ENCODE peak calls at places on chromosomes 7 and 10, in seven cellular contexts. W is neuronal stem cell, E is IMR-90, M is H9, P is mesenchymal stem cell, Z is H1, X is trophoblast cell. L is an unnamed sample.

GRCh38 chr10:32182476-32182875 is 126.3 kb upstream of the KIF5B start:
- DNase-seq in W (no peak), E (no peak), M (no peak), P (no peak), Z (no peak), X (no peak), L (no peak)

GRCh38 chr7:129168219-129168991 is 20.0 kb upstream of the SMO start:
- DNase-seq in W (no peak), E (no peak), M (peak), P (peak), Z (peak), X (no peak), L (peak)

GRCh38 chr7:29995652-29996051 is 6.1 kb upstream of the SCRN1 start:
- DNase-seq in W (no peak), E (peak), M (no peak), P (no peak), Z (no peak), X (no peak), L (no peak)

GRCh38 chr7:33868151-33868550 is 37.2 kb upstream of the BMPER start:
- DNase-seq in W (no peak), E (peak), M (no peak), P (peak), Z (no peak), X (peak), L (peak)

GRCh38 chr7:93890041-93890463 is 501 bp downstream of the TFPI2 start:
- DNase-seq in W (peak), E (peak), M (peak), P (peak), Z (peak), X (peak), L (peak)

GRCh38 chr7:96314402-96315108 is 7.3 kb downstream of the SLC25A13 start:
- DNase-seq in W (no peak), E (peak), M (no peak), P (no peak), Z (no peak), X (peak), L (peak)

GRCh38 chr10:132461103-132461682 is 64.2 kb downstream of the PWWP2B start:
- DNase-seq in W (no peak), E (no peak), M (no peak), P (no peak), Z (no peak), X (no peak), L (no peak)

GRCh38 chr10:110226926-110227641 is 19.7 kb downstream of the MXI1 start:
- DNase-seq in W (no peak), E (peak), M (peak), P (peak), Z (peak), X (no peak), L (peak)

GRCh38 chr10:53209941-53210611 is 437.5 kb upstream of the MBL2 start:
- DNase-seq in W (no peak), E (peak), M (peak), P (peak), Z (no peak), X (no peak), L (peak)

GRCh38 chr10:100656479-100656878 is 88.9 kb upstream of the PAX2 start:
- DNase-seq in W (no peak), E (no peak), M (peak), P (no peak), Z (peak), X (peak), L (no peak)

GRCh38 chr7:37074370-37074769 is 350.1 kb upstream of the AOAH start:
- DNase-seq in W (no peak), E (no peak), M (no peak), P (no peak), Z (no peak), X (no peak), L (no peak)

GRCh38 chr10:49600046-49600445 is 10.1 kb upstream of the SLC18A3 start:
- DNase-seq in W (no peak), E (no peak), M (no peak), P (no peak), Z (no peak), X (no peak), L (no peak)

GRCh38 chr7:100402241-100402640 is 26.3 kb downstream of the ZCWPW1 start:
- DNase-seq in W (no peak), E (no peak), M (no peak), P (no peak), Z (no peak), X (no peak), L (no peak)

GRCh38 chr10:98878418-98878817 is 357.2 kb downstream of the HPSE2 start:
- DNase-seq in W (no peak), E (peak), M (no peak), P (peak), Z (no peak), X (no peak), L (no peak)

GRCh38 chr10:85862771-85863170 is 503.8 kb downstream of the GRID1 start:
- DNase-seq in W (no peak), E (no peak), M (no peak), P (no peak), Z (no peak), X (no peak), L (peak)

GRCh38 chr7:2360791-2361190 is 6.2 kb downstream of the EIF3B start:
- DNase-seq in W (no peak), E (peak), M (no peak), P (no peak), Z (no peak), X (no peak), L (no peak)

GRCh38 chr7:15643000-15643705 is 43.3 kb downstream of the MEOX2 start:
- DNase-seq in W (no peak), E (no peak), M (no peak), P (no peak), Z (no peak), X (no peak), L (peak)

GRCh38 chr7:42208586-42208985 is 28.4 kb downstream of the GLI3 start:
- DNase-seq in W (no peak), E (no peak), M (no peak), P (no peak), Z (no peak), X (no peak), L (no peak)

GRCh38 chr7:128893251-128894100 is 17.0 kb downstream of the KCP start:
- DNase-seq in W (no peak), E (no peak), M (no peak), P (no peak), Z (no peak), X (peak), L (no peak)

GRCh38 chr7:82044497-82045080 is 274.7 kb upstream of the HGF start:
- DNase-seq in W (peak), E (peak), M (no peak), P (peak), Z (no peak), X (peak), L (peak)

GRCh38 chr7:132495931-132496330 is 80.3 kb downstream of the PLXNA4 start:
- DNase-seq in W (no peak), E (no peak), M (no peak), P (no peak), Z (no peak), X (no peak), L (no peak)

GRCh38 chr10:13003004-13003403 is 1.5 kb upstream of the CCDC3 start:
- DNase-seq in W (no peak), E (peak), M (no peak), P (no peak), Z (no peak), X (no peak), L (no peak)
- H3K23ac ChIP-seq in W (no peak), E (no peak), M (no peak), P (no peak), Z (no peak), X (no peak), L (no peak)

GRCh38 chr10:93570383-93570782 is 3.9 kb downstream of the FFAR4 start:
- DNase-seq in W (no peak), E (no peak), M (no peak), P (no peak), Z (no peak), X (no peak), L (peak)

GRCh38 chr10:93576888-93577287 is 10.4 kb downstream of the FFAR4 start:
- DNase-seq in W (no peak), E (no peak), M (no peak), P (no peak), Z (no peak), X (no peak), L (no peak)

GRCh38 chr10:93573051-93573909 is 6.8 kb downstream of the FFAR4 start:
- DNase-seq in W (no peak), E (no peak), M (no peak), P (no peak), Z (no peak), X (no peak), L (no peak)

GRCh38 chr10:93568105-93568390 is 1.6 kb downstream of the FFAR4 start:
- DNase-seq in W (no peak), E (no peak), M (no peak), P (no peak), Z (peak), X (no peak), L (no peak)

DNA sequence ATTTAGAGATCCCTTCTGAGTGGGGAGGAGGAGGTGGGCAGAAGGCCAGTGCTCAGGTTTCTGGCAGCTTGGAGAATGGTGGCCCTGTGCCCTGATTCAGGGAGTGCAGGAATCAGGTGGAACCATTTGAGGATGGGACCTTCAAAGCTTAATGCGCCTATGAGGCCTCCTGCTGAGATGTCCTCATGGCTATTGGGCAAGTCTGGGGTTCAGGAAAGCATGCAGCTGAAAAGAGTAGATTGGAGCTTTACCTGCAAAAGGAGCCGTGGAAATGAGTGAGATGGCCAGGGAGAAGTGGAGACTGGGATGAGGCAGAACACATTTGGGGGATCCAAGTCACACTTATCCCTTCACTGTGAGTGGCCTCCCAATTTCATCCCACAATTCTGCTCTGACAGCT is 6.1 kb downstream of the FFAR4 start:
- DNase-seq in W (no peak), E (no peak), M (no peak), P (no peak), Z (no peak), X (no peak), L (no peak)
- H3K18ac ChIP-seq in W (no peak), E (no peak), M (no peak), P (no peak), Z (no peak), X (no peak), L (no peak)

GRCh38 chr7:51426163-51426562 is 109.6 kb upstream of the COBL start:
- DNase-seq in W (no peak), E (no peak), M (no peak), P (no peak), Z (no peak), X (no peak), L (no peak)

GRCh38 chr7:51430480-51431086 is 114.0 kb upstream of the COBL start:
- DNase-seq in W (peak), E (peak), M (no peak), P (peak), Z (peak), X (peak), L (peak)

DNA sequence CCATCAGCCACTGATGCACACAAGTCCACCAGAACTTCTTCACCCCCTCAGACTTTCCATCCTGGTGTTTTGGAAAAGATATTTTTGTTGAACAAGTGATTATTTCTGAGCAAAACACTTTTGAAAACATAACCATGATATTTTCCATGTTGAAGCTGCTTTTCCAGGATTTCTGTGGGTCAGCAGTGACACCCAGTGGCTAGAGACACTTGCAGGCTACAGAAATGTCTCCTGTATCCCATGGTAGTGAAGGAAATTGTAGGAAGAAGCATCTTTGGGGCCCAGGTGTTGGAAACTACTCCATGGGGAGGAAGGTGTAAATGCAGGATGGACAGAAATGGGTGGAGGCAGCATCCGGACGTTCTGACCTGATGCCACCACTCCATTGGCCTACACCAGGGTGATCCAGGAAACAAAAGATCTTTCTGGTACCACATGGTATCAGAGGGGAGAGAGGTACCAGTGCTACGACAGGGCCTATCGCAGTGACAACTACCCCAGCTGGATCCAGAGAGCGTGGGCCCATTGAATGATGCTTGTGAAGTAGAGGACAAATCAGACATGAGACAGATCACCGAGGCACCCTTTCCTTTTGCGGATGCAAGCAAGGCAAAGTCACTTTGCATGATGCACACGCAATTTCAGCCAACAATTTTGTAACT is 111.7 kb upstream of the COBL start:
- DNase-seq in W (no peak), E (no peak), M (no peak), P (no peak), Z (peak), X (no peak), L (peak)
- H3K23ac ChIP-seq in W (no peak), E (no peak), M (no peak), P (no peak), Z (no peak), X (no peak), L (no peak)

GRCh38 chr10:108078263-108078662 is 913.8 kb upstream of the SORCS1 start:
- DNase-seq in W (no peak), E (no peak), M (no peak), P (no peak), Z (no peak), X (no peak), L (no peak)
- H3K18ac ChIP-seq in W (no peak), E (no peak), M (no peak), P (no peak), Z (no peak), X (no peak), L (no peak)

GRCh38 chr10:126504761-126505112 is 116.5 kb upstream of the ADAM12 start:
- DNase-seq in W (no peak), E (no peak), M (no peak), P (no peak), Z (no peak), X (no peak), L (no peak)

GRCh38 chr10:126500866-126501265 is 112.6 kb upstream of the ADAM12 start:
- DNase-seq in W (no peak), E (peak), M (no peak), P (peak), Z (no peak), X (peak), L (no peak)

GRCh38 chr10:126501828-126502227 is 113.6 kb upstream of the ADAM12 start:
- DNase-seq in W (no peak), E (no peak), M (no peak), P (no peak), Z (no peak), X (no peak), L (no peak)

GRCh38 chr10:126502481-126502880 is 114.2 kb upstream of the ADAM12 start:
- DNase-seq in W (no peak), E (no peak), M (no peak), P (no peak), Z (no peak), X (no peak), L (no peak)

DNA sequence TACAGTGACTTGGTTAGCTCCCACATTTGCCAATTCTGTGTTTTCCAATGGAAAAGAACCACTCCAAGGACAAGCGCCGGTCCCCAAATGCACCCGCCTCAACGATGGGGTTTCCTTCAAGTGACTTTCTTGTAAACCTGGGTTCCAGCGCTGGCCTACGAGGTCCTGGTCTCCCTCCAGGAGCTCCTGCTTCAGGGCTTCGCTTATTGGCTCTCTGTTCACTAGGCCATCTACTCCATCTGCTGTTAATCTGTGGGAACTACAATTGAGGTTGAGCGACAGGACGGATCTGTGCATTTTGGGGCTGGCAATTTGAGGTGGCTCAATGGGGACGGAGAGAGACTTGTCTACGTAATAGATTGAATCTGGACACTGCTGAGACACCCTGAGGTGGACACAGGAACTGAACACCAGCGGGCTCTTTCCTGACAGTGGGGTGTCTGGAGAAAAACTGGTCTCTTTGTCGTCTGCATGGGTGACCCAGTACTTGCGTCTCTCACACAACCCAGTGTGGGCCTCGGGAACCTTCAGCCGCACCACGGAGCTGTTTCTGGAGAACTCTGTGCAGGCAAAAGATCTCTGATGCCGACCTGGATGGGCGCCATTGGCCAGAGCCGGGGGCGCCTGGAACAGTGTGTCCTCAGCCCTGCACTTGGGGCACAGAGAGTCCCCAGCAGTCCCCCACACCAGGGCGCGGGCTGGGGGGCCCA is 115.9 kb upstream of the ADAM12 start:
- DNase-seq in W (peak), E (peak), M (peak), P (peak), Z (peak), X (peak), L (peak)
- H3K23ac ChIP-seq in W (no peak), E (no peak), M (no peak), P (no peak), Z (no peak), X (no peak), L (no peak)

GRCh38 chr7:12322287-12322902 is 81.3 kb downstream of the VWDE start:
- DNase-seq in W (no peak), E (peak), M (no peak), P (peak), Z (no peak), X (no peak), L (peak)
- H3K18ac ChIP-seq in W (no peak), E (no peak), M (no peak), P (no peak), Z (no peak), X (no peak), L (no peak)

GRCh38 chr10:117272195-117273076 is 31.5 kb downstream of the SLC18A2 start:
- DNase-seq in W (no peak), E (no peak), M (no peak), P (no peak), Z (no peak), X (no peak), L (no peak)

GRCh38 chr10:117271427-117271826 is 30.5 kb downstream of the SLC18A2 start:
- DNase-seq in W (no peak), E (peak), M (no peak), P (peak), Z (no peak), X (peak), L (peak)

GRCh38 chr10:117273980-117274379 is 33.1 kb downstream of the SLC18A2 start:
- DNase-seq in W (no peak), E (no peak), M (no peak), P (no peak), Z (no peak), X (no peak), L (no peak)

GRCh38 chr10:117275121-117275520 is 34.2 kb downstream of the SLC18A2 start:
- DNase-seq in W (no peak), E (no peak), M (no peak), P (no peak), Z (no peak), X (no peak), L (no peak)

DNA sequence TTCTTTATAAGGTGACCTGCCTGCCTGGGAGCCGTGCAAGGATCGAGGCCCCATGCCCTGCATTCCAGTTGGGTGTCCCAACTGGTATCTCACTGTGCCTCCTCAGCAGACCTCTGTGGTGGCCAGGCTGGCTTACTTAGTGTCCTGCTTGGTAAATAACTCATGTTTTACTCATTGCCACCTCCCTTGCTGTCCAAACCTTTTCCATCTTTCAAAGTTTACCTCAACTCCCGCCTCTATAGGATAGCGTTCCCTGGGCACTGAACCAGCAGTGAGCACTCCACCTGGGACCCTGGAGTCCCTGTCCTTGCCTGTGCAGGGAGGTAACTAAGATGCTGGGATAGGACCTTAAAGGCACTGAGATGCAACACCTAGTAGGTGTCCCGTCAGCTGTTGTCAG is 33.6 kb downstream of the SLC18A2 start:
- DNase-seq in W (no peak), E (no peak), M (no peak), P (no peak), Z (no peak), X (no peak), L (no peak)
- H3K23ac ChIP-seq in W (no peak), E (no peak), M (no peak), P (no peak), Z (no peak), X (no peak), L (no peak)